ENCODE peak calls at places on chromosomes 5 and 9, in seven cellular contexts. J is stimulated activated CD4-positive, alpha-beta T cell treated with anti-CD3 and anti-CD28 coated beads, Interleukin-2, amount 100 ng/mL, for 24 hours; K is activated CD4-positive, alpha-beta T cell treated with anti-CD3 and anti-CD28 coated beads, Interleukin-2, amount 10 ng/mL, durations not matched to agents 7 days and 5 days; B is T-cell; S is activated T-helper 1 cell treated with anti-CD3 and anti-CD28 coated beads, Interleukin-2, amount 50 U/mL, for 16 hours; Q is NK-92 treated with Interleukin-12 subunit alpha and Interleukin-12 subunit beta, amount 100 ng/mL, for 24 hours; O is A172. X is an unnamed sample.
A peak's percentile ranks its signal among the peaks of the same experiment; 100 is the strongest.

GRCh38 chr5:6568383-6568782 is 64.5 kb downstream of the NSUN2 start:
- DNase-seq in J (no peak), K (no peak), B (no peak), S (no peak), Q (no peak), O (no peak), X (no peak)

GRCh38 chr9:99040911-99041582 is 63.9 kb upstream of the TGFBR1 start:
- DNase-seq in J (no peak), K (no peak), B (no peak), S (no peak), Q (peak; percentile 36), O (peak; percentile 86), X (no peak)

GRCh38 chr5:145697251-145698016 is 137.7 kb downstream of the PRELID2 start:
- DNase-seq in J (peak; percentile 18), K (peak; percentile 18), B (no peak), S (no peak), Q (peak; percentile 3), O (peak; percentile 40), X (no peak)

GRCh38 chr5:178273665-178274541 is 41.3 kb upstream of the PHYKPL start:
- DNase-seq in J (no peak), K (no peak), B (no peak), S (no peak), Q (no peak), O (no peak), X (no peak)

GRCh38 chr5:128406863-128407262 is 131.2 kb downstream of the FBN2 start:
- DNase-seq in J (no peak), K (no peak), B (no peak), S (no peak), Q (no peak), O (no peak), X (no peak)

GRCh38 chr5:150599917-150600511 is 40.4 kb upstream of the SYNPO start:
- DNase-seq in J (no peak), K (no peak), B (no peak), S (no peak), Q (no peak), O (peak; percentile 88), X (peak; percentile 86)

GRCh38 chr5:5826911-5827310 is 404.4 kb downstream of the ICE1 start:
- DNase-seq in J (no peak), K (no peak), B (no peak), S (no peak), Q (no peak), O (peak; percentile 10), X (no peak)

GRCh38 chr5:82513739-82514138 is 235.6 kb upstream of the RPS23 start:
- DNase-seq in J (no peak), K (no peak), B (no peak), S (no peak), Q (no peak), O (no peak), X (no peak)

GRCh38 chr9:2127486-2127885 is 112.3 kb downstream of the SMARCA2 start:
- DNase-seq in J (no peak), K (no peak), B (no peak), S (no peak), Q (no peak), O (peak; percentile 10), X (no peak)

GRCh38 chr5:123455640-123456039 is 32.4 kb upstream of the CEP120 start:
- DNase-seq in J (no peak), K (no peak), B (no peak), S (no peak), Q (no peak), O (no peak), X (no peak)

GRCh38 chr9:121748727-121749546 is 97.5 kb downstream of the DAB2IP start:
- DNase-seq in J (no peak), K (no peak), B (no peak), S (no peak), Q (no peak), O (peak; percentile 58), X (peak; percentile 60)

GRCh38 chr5:96997265-96997859 is 61.5 kb downstream of the LNPEP start:
- DNase-seq in J (no peak), K (peak; percentile 44), B (no peak), S (no peak), Q (no peak), O (peak; percentile 46), X (no peak)